ENCODE peak calls at places on chromosomes 16 and 17, in nine cellular contexts. U is posterior vena cava; T is pancreas; V is CD4-positive, CD25-positive, alpha-beta regulatory T cell; P is T-cell; D is activated CD4-positive, alpha-beta T cell treated with anti-CD3 and anti-CD28 coated beads, Interleukin-2, amount 50 U/mL, for 4 hours; X is bronchial epithelial cell; J is C1 segment of cervical spinal cord; I is activated T-cell treated with anti-CD3 and anti-CD28 coated beads, Interleukin-2, amount 50 U/mL, for 72 hours. R is an unnamed sample.

GRCh38 chr17:83014297-83014696 is 65.1 kb upstream of the METRNL start:
- DNase-seq in J (no peak), I (no peak), U (no peak), V (no peak), P (no peak), D (no peak), X (no peak), T (no peak), R (no peak)

GRCh38 chr16:85840801-85841200 is 41.3 kb downstream of the COX4I1 start:
- DNase-seq in P (no peak), I (no peak), J (no peak), X (no peak), T (no peak), U (no peak), D (no peak), V (no peak), R (no peak)

GRCh38 chr17:46770439-46770817 is 48.1 kb downstream of the WNT3 start:
- DNase-seq in X (no peak), U (peak), T (no peak), V (no peak), P (no peak), I (no peak), J (no peak), D (no peak), R (no peak)

GRCh38 chr16:30053376-30054015 is 12.1 kb upstream of the ALDOA start:
- DNase-seq in T (no peak), V (no peak), U (no peak), J (no peak), I (no peak), D (no peak), P (no peak), X (peak), R (no peak)

GRCh38 chr17:45073414-45074070 is 12.4 kb downstream of the NMT1 start:
- DNase-seq in V (no peak), J (no peak), P (no peak), I (no peak), X (no peak), T (no peak), U (peak), D (no peak), R (peak)

GRCh38 chr17:51351890-51352289 is 91.5 kb downstream of the UTP18 start:
- DNase-seq in U (no peak), J (peak), I (no peak), V (no peak), T (no peak), P (no peak), X (no peak), D (no peak), R (no peak)

GRCh38 chr17:72034000-72034399 is 86.8 kb upstream of the SOX9 start:
- DNase-seq in V (no peak), X (no peak), P (no peak), I (no peak), D (no peak), U (no peak), J (no peak), T (no peak), R (no peak)

GRCh38 chr17:55249861-55250260 is 14.9 kb upstream of the HLF start:
- DNase-seq in X (no peak), P (no peak), J (no peak), D (no peak), T (no peak), U (no peak), V (no peak), I (no peak), R (no peak)

GRCh38 chr16:49556252-49557069 is 182.9 kb downstream of the C16orf78 start:
- DNase-seq in U (no peak), V (no peak), P (no peak), X (peak), T (no peak), I (no peak), D (no peak), J (no peak), R (no peak)

GRCh38 chr16:86249631-86250030 is 260.7 kb upstream of the FOXF1 start:
- DNase-seq in V (no peak), X (no peak), D (no peak), T (no peak), I (no peak), U (no peak), J (no peak), P (no peak), R (no peak)

GRCh38 chr17:46763416-46763815 is 55.1 kb downstream of the WNT3 start:
- DNase-seq in J (no peak), P (no peak), T (no peak), V (no peak), D (no peak), U (no peak), X (no peak), I (no peak), R (no peak)

GRCh38 chr16:2076072-2076865 is 28.5 kb downstream of the TSC2 start:
- DNase-seq in T (no peak), P (no peak), I (no peak), X (no peak), U (no peak), D (no peak), V (no peak), J (no peak), R (no peak)